ENCODE peak calls at places on chromosomes 2 and 18, in seven cellular contexts. One of them, this sample, is unnamed.

GRCh38 chr2:196183172-196183473 is 11.7 kb upstream of the STK17B start:
- DNase-seq in HTR-8/SVneo: no peak
- DNase-seq in dorsolateral prefrontal cortex: no peak
- DNase-seq in naive thymus-derived CD8-positive, alpha-beta T cell: no peak
- DNase-seq in lower lobe of right lung: no peak
- DNase-seq in NCI-H2029: no peak
- DNase-seq in GM19239: no peak
- DNase-seq in this sample: no peak

GRCh38 chr2:134372611-134373131 is 118.8 kb downstream of the MGAT5 start:
- DNase-seq in HTR-8/SVneo: no peak
- DNase-seq in naive thymus-derived CD8-positive, alpha-beta T cell: no peak
- DNase-seq in lower lobe of right lung: no peak
- DNase-seq in dorsolateral prefrontal cortex: peak; percentile 61
- DNase-seq in GM19239: no peak
- DNase-seq in NCI-H2029: no peak
- DNase-seq in this sample: no peak

GRCh38 chr2:67572721-67573485 is 175.8 kb downstream of the ETAA1 start:
- DNase-seq in naive thymus-derived CD8-positive, alpha-beta T cell: no peak
- DNase-seq in dorsolateral prefrontal cortex: no peak
- DNase-seq in GM19239: no peak
- DNase-seq in NCI-H2029: no peak
- DNase-seq in HTR-8/SVneo: no peak
- DNase-seq in lower lobe of right lung: no peak
- DNase-seq in this sample: no peak

GRCh38 chr18:25734336-25734735 is 356.1 kb downstream of the SS18 start:
- DNase-seq in HTR-8/SVneo: no peak
- DNase-seq in naive thymus-derived CD8-positive, alpha-beta T cell: no peak
- DNase-seq in GM19239: no peak
- DNase-seq in NCI-H2029: no peak
- DNase-seq in lower lobe of right lung: no peak
- DNase-seq in dorsolateral prefrontal cortex: no peak
- DNase-seq in this sample: no peak

GRCh38 chr2:66569321-66569851 is 134.5 kb downstream of the MEIS1 start:
- DNase-seq in NCI-H2029: no peak
- DNase-seq in HTR-8/SVneo: no peak
- DNase-seq in naive thymus-derived CD8-positive, alpha-beta T cell: no peak
- DNase-seq in lower lobe of right lung: no peak
- DNase-seq in dorsolateral prefrontal cortex: no peak
- DNase-seq in GM19239: no peak
- DNase-seq in this sample: no peak

GRCh38 chr2:36539631-36540030 is 58.3 kb downstream of the FEZ2 start:
- DNase-seq in GM19239: peak; percentile 6
- DNase-seq in NCI-H2029: no peak
- DNase-seq in naive thymus-derived CD8-positive, alpha-beta T cell: no peak
- DNase-seq in lower lobe of right lung: no peak
- DNase-seq in dorsolateral prefrontal cortex: no peak
- DNase-seq in HTR-8/SVneo: no peak
- DNase-seq in this sample: no peak

GRCh38 chr2:3292416-3292815 is 85.2 kb downstream of the EIPR1 start:
- DNase-seq in lower lobe of right lung: no peak
- DNase-seq in GM19239: no peak
- DNase-seq in NCI-H2029: no peak
- DNase-seq in dorsolateral prefrontal cortex: no peak
- DNase-seq in naive thymus-derived CD8-positive, alpha-beta T cell: no peak
- DNase-seq in HTR-8/SVneo: no peak
- DNase-seq in this sample: no peak

GRCh38 chr2:120177973-120178372 is 45.2 kb downstream of the TMEM185B start:
- DNase-seq in lower lobe of right lung: no peak
- DNase-seq in HTR-8/SVneo: no peak
- DNase-seq in GM19239: no peak
- DNase-seq in naive thymus-derived CD8-positive, alpha-beta T cell: no peak
- DNase-seq in NCI-H2029: no peak
- DNase-seq in dorsolateral prefrontal cortex: no peak
- DNase-seq in this sample: no peak

GRCh38 chr2:108297436-108298141 is 8.9 kb downstream of the SULT1C2 start:
- DNase-seq in lower lobe of right lung: no peak
- DNase-seq in dorsolateral prefrontal cortex: no peak
- DNase-seq in NCI-H2029: no peak
- DNase-seq in naive thymus-derived CD8-positive, alpha-beta T cell: no peak
- DNase-seq in HTR-8/SVneo: no peak
- DNase-seq in GM19239: no peak
- DNase-seq in this sample: no peak

GRCh38 chr2:43340945-43341356 is 114.5 kb upstream of the ZFP36L2 start:
- DNase-seq in lower lobe of right lung: no peak
- DNase-seq in NCI-H2029: no peak
- DNase-seq in GM19239: no peak
- DNase-seq in dorsolateral prefrontal cortex: no peak
- DNase-seq in HTR-8/SVneo: peak; percentile 64
- DNase-seq in naive thymus-derived CD8-positive, alpha-beta T cell: no peak
- DNase-seq in this sample: no peak

GRCh38 chr2:46276652-46277051 is 20.6 kb upstream of the EPAS1 start:
- DNase-seq in naive thymus-derived CD8-positive, alpha-beta T cell: no peak
- DNase-seq in GM19239: no peak
- DNase-seq in NCI-H2029: no peak
- DNase-seq in lower lobe of right lung: no peak
- DNase-seq in dorsolateral prefrontal cortex: no peak
- DNase-seq in HTR-8/SVneo: peak; percentile 51
- DNase-seq in this sample: no peak